ENCODE peak calls at places on chromosomes 4 and X, in ten cellular contexts. One of them, this sample, is unnamed.

GRCh38 chr4:18882468-18882867 is 860.9 kb upstream of the LCORL start:
- DNase-seq in hepatic stellate cell: no peak
- DNase-seq in neural progenitor cell: peak; percentile 3
- DNase-seq in fibroblast of villous mesenchyme: peak; percentile 36
- DNase-seq in colonic mucosa: no peak
- DNase-seq in astrocyte of the spinal cord: peak; percentile 74
- DNase-seq in CD4-positive, alpha-beta T cell: no peak
- DNase-seq in NCI-H2081: no peak
- DNase-seq in effector CD8-positive, alpha-beta T cell: no peak
- DNase-seq in GM12865: no peak
- DNase-seq in this sample: no peak

GRCh38 chr4:118034061-118034785 is at the start of gene NDST3:
- DNase-seq in colonic mucosa: peak; percentile 26
- DNase-seq in effector CD8-positive, alpha-beta T cell: no peak
- DNase-seq in NCI-H2081: peak; percentile 76
- DNase-seq in astrocyte of the spinal cord: peak; percentile 82
- DNase-seq in hepatic stellate cell: peak; percentile 21
- DNase-seq in GM12865: peak; percentile 40
- DNase-seq in neural progenitor cell: peak; percentile 88
- DNase-seq in CD4-positive, alpha-beta T cell: no peak
- DNase-seq in fibroblast of villous mesenchyme: peak; percentile 24
- DNase-seq in this sample: peak; percentile 62

GRCh38 chrX:154750301-154751120 is at the start of gene GAB3:
- DNase-seq in effector CD8-positive, alpha-beta T cell: peak; percentile 17
- DNase-seq in NCI-H2081: no peak
- DNase-seq in CD4-positive, alpha-beta T cell: peak; percentile 20
- DNase-seq in astrocyte of the spinal cord: peak; percentile 16
- DNase-seq in colonic mucosa: no peak
- DNase-seq in neural progenitor cell: peak; percentile 64
- DNase-seq in hepatic stellate cell: no peak
- DNase-seq in fibroblast of villous mesenchyme: no peak
- DNase-seq in GM12865: peak; percentile 63
- DNase-seq in this sample: no peak

GRCh38 chrX:131812847-131813825 is 210.0 kb upstream of the STK26 start:
- DNase-seq in effector CD8-positive, alpha-beta T cell: peak; percentile 59
- DNase-seq in neural progenitor cell: no peak
- DNase-seq in astrocyte of the spinal cord: peak; percentile 85
- DNase-seq in hepatic stellate cell: peak; percentile 56
- DNase-seq in CD4-positive, alpha-beta T cell: peak; percentile 76
- DNase-seq in fibroblast of villous mesenchyme: peak; percentile 93
- DNase-seq in NCI-H2081: peak; percentile 4
- DNase-seq in colonic mucosa: peak; percentile 81
- DNase-seq in GM12865: peak; percentile 62
- DNase-seq in this sample: no peak

GRCh38 chrX:20452487-20452886 is 185.8 kb upstream of the RPS6KA3 start:
- DNase-seq in NCI-H2081: no peak
- DNase-seq in astrocyte of the spinal cord: no peak
- DNase-seq in fibroblast of villous mesenchyme: no peak
- DNase-seq in GM12865: peak; percentile 38
- DNase-seq in CD4-positive, alpha-beta T cell: no peak
- DNase-seq in hepatic stellate cell: no peak
- DNase-seq in effector CD8-positive, alpha-beta T cell: no peak
- DNase-seq in neural progenitor cell: no peak
- DNase-seq in colonic mucosa: no peak
- DNase-seq in this sample: no peak

GRCh38 chrX:13091111-13091765 is 46.8 kb upstream of the FAM9C start:
- DNase-seq in astrocyte of the spinal cord: no peak
- DNase-seq in GM12865: peak; percentile 85
- DNase-seq in fibroblast of villous mesenchyme: peak; percentile 70
- DNase-seq in hepatic stellate cell: no peak
- DNase-seq in colonic mucosa: no peak
- DNase-seq in effector CD8-positive, alpha-beta T cell: no peak
- DNase-seq in NCI-H2081: no peak
- DNase-seq in neural progenitor cell: no peak
- DNase-seq in CD4-positive, alpha-beta T cell: no peak
- DNase-seq in this sample: no peak

GRCh38 chrX:66221856-66222255 is 57.8 kb downstream of the HEPH start:
- DNase-seq in CD4-positive, alpha-beta T cell: no peak
- DNase-seq in colonic mucosa: no peak
- DNase-seq in NCI-H2081: no peak
- DNase-seq in neural progenitor cell: no peak
- DNase-seq in hepatic stellate cell: no peak
- DNase-seq in effector CD8-positive, alpha-beta T cell: no peak
- DNase-seq in GM12865: no peak
- DNase-seq in fibroblast of villous mesenchyme: no peak
- DNase-seq in astrocyte of the spinal cord: no peak
- DNase-seq in this sample: no peak

GRCh38 chr4:54560513-54560912 is 97.2 kb upstream of the KIT start:
- DNase-seq in colonic mucosa: no peak
- DNase-seq in fibroblast of villous mesenchyme: no peak
- DNase-seq in hepatic stellate cell: no peak
- DNase-seq in neural progenitor cell: no peak
- DNase-seq in effector CD8-positive, alpha-beta T cell: no peak
- DNase-seq in CD4-positive, alpha-beta T cell: no peak
- DNase-seq in astrocyte of the spinal cord: no peak
- DNase-seq in NCI-H2081: no peak
- DNase-seq in GM12865: no peak
- DNase-seq in this sample: no peak

GRCh38 chr4:38620025-38620424 is 44.0 kb upstream of the KLF3 start:
- DNase-seq in hepatic stellate cell: no peak
- DNase-seq in neural progenitor cell: no peak
- DNase-seq in fibroblast of villous mesenchyme: no peak
- DNase-seq in GM12865: no peak
- DNase-seq in effector CD8-positive, alpha-beta T cell: no peak
- DNase-seq in CD4-positive, alpha-beta T cell: no peak
- DNase-seq in astrocyte of the spinal cord: no peak
- DNase-seq in NCI-H2081: no peak
- DNase-seq in colonic mucosa: no peak
- DNase-seq in this sample: no peak

GRCh38 chr4:154958121-154958520 is 177.0 kb downstream of the RBM46 start:
- DNase-seq in neural progenitor cell: no peak
- DNase-seq in GM12865: no peak
- DNase-seq in fibroblast of villous mesenchyme: no peak
- DNase-seq in astrocyte of the spinal cord: no peak
- DNase-seq in CD4-positive, alpha-beta T cell: no peak
- DNase-seq in NCI-H2081: no peak
- DNase-seq in hepatic stellate cell: no peak
- DNase-seq in effector CD8-positive, alpha-beta T cell: no peak
- DNase-seq in colonic mucosa: no peak
- DNase-seq in this sample: no peak

GRCh38 chr4:37219251-37219650 is 25.3 kb upstream of the NWD2 start:
- DNase-seq in effector CD8-positive, alpha-beta T cell: no peak
- DNase-seq in colonic mucosa: no peak
- DNase-seq in CD4-positive, alpha-beta T cell: no peak
- DNase-seq in astrocyte of the spinal cord: no peak
- DNase-seq in hepatic stellate cell: no peak
- DNase-seq in fibroblast of villous mesenchyme: no peak
- DNase-seq in NCI-H2081: peak; percentile 79
- DNase-seq in neural progenitor cell: no peak
- DNase-seq in GM12865: no peak
- DNase-seq in this sample: no peak

GRCh38 chr4:80434238-80434637 is 98.7 kb downstream of the CFAP299 start:
- DNase-seq in NCI-H2081: no peak
- DNase-seq in hepatic stellate cell: peak; percentile 24
- DNase-seq in CD4-positive, alpha-beta T cell: no peak
- DNase-seq in GM12865: no peak
- DNase-seq in fibroblast of villous mesenchyme: no peak
- DNase-seq in colonic mucosa: no peak
- DNase-seq in neural progenitor cell: no peak
- DNase-seq in effector CD8-positive, alpha-beta T cell: no peak
- DNase-seq in astrocyte of the spinal cord: peak; percentile 57
- DNase-seq in this sample: peak; percentile 57

GRCh38 chr4:149555146-149555545 is 260.5 kb downstream of the IQCM start:
- DNase-seq in astrocyte of the spinal cord: peak; percentile 13
- DNase-seq in hepatic stellate cell: no peak
- DNase-seq in effector CD8-positive, alpha-beta T cell: no peak
- DNase-seq in fibroblast of villous mesenchyme: no peak
- DNase-seq in GM12865: no peak
- DNase-seq in CD4-positive, alpha-beta T cell: no peak
- DNase-seq in NCI-H2081: no peak
- DNase-seq in colonic mucosa: no peak
- DNase-seq in neural progenitor cell: no peak
- DNase-seq in this sample: no peak

GRCh38 chr4:82484987-82485783 is 54.8 kb downstream of the ENOPH1 start:
- DNase-seq in colonic mucosa: no peak
- DNase-seq in GM12865: no peak
- DNase-seq in hepatic stellate cell: no peak
- DNase-seq in effector CD8-positive, alpha-beta T cell: no peak
- DNase-seq in fibroblast of villous mesenchyme: no peak
- DNase-seq in CD4-positive, alpha-beta T cell: no peak
- DNase-seq in astrocyte of the spinal cord: no peak
- DNase-seq in NCI-H2081: no peak
- DNase-seq in neural progenitor cell: no peak
- DNase-seq in this sample: no peak

GRCh38 chr4:89899157-89899556 is 4.5 kb downstream of the MMRN1 start:
- DNase-seq in astrocyte of the spinal cord: no peak
- DNase-seq in neural progenitor cell: no peak
- DNase-seq in hepatic stellate cell: no peak
- DNase-seq in colonic mucosa: no peak
- DNase-seq in CD4-positive, alpha-beta T cell: no peak
- DNase-seq in effector CD8-positive, alpha-beta T cell: no peak
- DNase-seq in GM12865: no peak
- DNase-seq in NCI-H2081: no peak
- DNase-seq in fibroblast of villous mesenchyme: no peak
- DNase-seq in this sample: no peak

GRCh38 chrX:155279873-155280272 is 15.6 kb upstream of the RAB39B start:
- DNase-seq in NCI-H2081: no peak
- DNase-seq in GM12865: no peak
- DNase-seq in CD4-positive, alpha-beta T cell: no peak
- DNase-seq in colonic mucosa: no peak
- DNase-seq in effector CD8-positive, alpha-beta T cell: no peak
- DNase-seq in hepatic stellate cell: no peak
- DNase-seq in astrocyte of the spinal cord: no peak
- DNase-seq in neural progenitor cell: no peak
- DNase-seq in fibroblast of villous mesenchyme: no peak
- DNase-seq in this sample: no peak

GRCh38 chr4:100347241-100347640 is 157.0 kb upstream of the DDIT4L start:
- DNase-seq in NCI-H2081: no peak
- DNase-seq in hepatic stellate cell: no peak
- DNase-seq in astrocyte of the spinal cord: no peak
- DNase-seq in fibroblast of villous mesenchyme: no peak
- DNase-seq in neural progenitor cell: no peak
- DNase-seq in CD4-positive, alpha-beta T cell: no peak
- DNase-seq in GM12865: no peak
- DNase-seq in effector CD8-positive, alpha-beta T cell: no peak
- DNase-seq in colonic mucosa: no peak
- DNase-seq in this sample: no peak

GRCh38 chr4:169249214-169249973 is 21.4 kb downstream of the SH3RF1 start:
- DNase-seq in fibroblast of villous mesenchyme: no peak
- DNase-seq in hepatic stellate cell: no peak
- DNase-seq in colonic mucosa: no peak
- DNase-seq in NCI-H2081: no peak
- DNase-seq in CD4-positive, alpha-beta T cell: no peak
- DNase-seq in effector CD8-positive, alpha-beta T cell: no peak
- DNase-seq in GM12865: no peak
- DNase-seq in astrocyte of the spinal cord: peak; percentile 72
- DNase-seq in neural progenitor cell: no peak
- DNase-seq in this sample: peak; percentile 36

GRCh38 chr4:17526695-17527477 is 11.9 kb downstream of the CLRN2 start:
- DNase-seq in fibroblast of villous mesenchyme: peak; percentile 27
- DNase-seq in NCI-H2081: no peak
- DNase-seq in astrocyte of the spinal cord: no peak
- DNase-seq in CD4-positive, alpha-beta T cell: no peak
- DNase-seq in effector CD8-positive, alpha-beta T cell: no peak
- DNase-seq in GM12865: no peak
- DNase-seq in hepatic stellate cell: no peak
- DNase-seq in colonic mucosa: no peak
- DNase-seq in neural progenitor cell: no peak
- DNase-seq in this sample: no peak

GRCh38 chr4:164442167-164442566 is 311.8 kb upstream of the SMIM31 start:
- DNase-seq in neural progenitor cell: no peak
- DNase-seq in CD4-positive, alpha-beta T cell: no peak
- DNase-seq in GM12865: no peak
- DNase-seq in NCI-H2081: no peak
- DNase-seq in fibroblast of villous mesenchyme: no peak
- DNase-seq in astrocyte of the spinal cord: peak; percentile 56
- DNase-seq in colonic mucosa: no peak
- DNase-seq in hepatic stellate cell: no peak
- DNase-seq in effector CD8-positive, alpha-beta T cell: no peak
- DNase-seq in this sample: no peak

GRCh38 chr4:174669278-174669677 is 147.0 kb upstream of the HPGD start:
- DNase-seq in colonic mucosa: no peak
- DNase-seq in neural progenitor cell: no peak
- DNase-seq in CD4-positive, alpha-beta T cell: no peak
- DNase-seq in astrocyte of the spinal cord: peak; percentile 86
- DNase-seq in hepatic stellate cell: peak; percentile 14
- DNase-seq in NCI-H2081: no peak
- DNase-seq in fibroblast of villous mesenchyme: peak; percentile 88
- DNase-seq in effector CD8-positive, alpha-beta T cell: no peak
- DNase-seq in GM12865: no peak
- DNase-seq in this sample: no peak

GRCh38 chrX:55159556-55159955 is 60.6 kb upstream of the PAGE5 start:
- DNase-seq in CD4-positive, alpha-beta T cell: no peak
- DNase-seq in fibroblast of villous mesenchyme: no peak
- DNase-seq in astrocyte of the spinal cord: no peak
- DNase-seq in effector CD8-positive, alpha-beta T cell: no peak
- DNase-seq in NCI-H2081: no peak
- DNase-seq in hepatic stellate cell: no peak
- DNase-seq in GM12865: no peak
- DNase-seq in colonic mucosa: no peak
- DNase-seq in neural progenitor cell: no peak
- DNase-seq in this sample: peak; percentile 21